ENCODE peak calls at places on chromosomes 5 and 9, in five cellular contexts. V, O, M, D and K are unnamed samples.

GRCh38 chr9:14779566-14780022 is 57.1 kb upstream of the CER1 start:
- DNase-seq in O (no peak), V (no peak), M (no peak), D (no peak), K (no peak)

GRCh38 chr5:5695266-5695665 is 272.8 kb downstream of the ICE1 start:
- DNase-seq in O (no peak), D (no peak), V (no peak), M (no peak), K (no peak)

GRCh38 chr5:31638748-31639418 is at the start of gene PDZD2:
- DNase-seq in V (peak), D (peak), M (no peak), O (peak), K (no peak)

GRCh38 chr5:16842916-16843315 is 93.2 kb downstream of the MYO10 start:
- DNase-seq in V (no peak), M (no peak), O (no peak), D (no peak), K (no peak)

GRCh38 chr5:79653843-79654242 is 35.8 kb upstream of the CMYA5 start:
- DNase-seq in D (no peak), M (no peak), O (no peak), V (no peak), K (no peak)

GRCh38 chr5:15320896-15321295 is 179.1 kb upstream of the FBXL7 start:
- DNase-seq in D (no peak), O (no peak), M (no peak), V (no peak), K (no peak)

GRCh38 chr9:113654605-113655193 is 191.2 kb downstream of the RGS3 start:
- DNase-seq in M (no peak), O (no peak), V (no peak), D (peak), K (peak)

GRCh38 chr9:76586555-76587314 is 127.8 kb downstream of the GCNT1 start:
- DNase-seq in O (no peak), M (no peak), D (no peak), V (no peak), K (no peak)

GRCh38 chr5:77192444-77193050 is 17.9 kb upstream of the PDE8B start:
- DNase-seq in D (no peak), O (no peak), V (no peak), M (no peak), K (no peak)

GRCh38 chr5:43802119-43802518 is 199.1 kb downstream of the NNT start:
- DNase-seq in D (no peak), O (no peak), M (no peak), V (peak), K (no peak)

GRCh38 chr9:5336683-5337082 is 3.0 kb downstream of the RLN1 start:
- DNase-seq in O (no peak), M (no peak), V (no peak), D (no peak), K (no peak)

GRCh38 chr5:87393331-87393730 is 19.4 kb downstream of the CCNH start:
- DNase-seq in M (no peak), D (no peak), V (no peak), O (no peak), K (no peak)

GRCh38 chr9:4537581-4537980 is 47.3 kb downstream of the SLC1A1 start:
- DNase-seq in D (no peak), M (no peak), V (no peak), O (no peak), K (no peak)

GRCh38 chr5:75538201-75538600 is 26.5 kb downstream of the POLK start:
- DNase-seq in M (no peak), O (no peak), D (no peak), V (no peak), K (no peak)

GRCh38 chr5:54646285-54647101 is 128.9 kb downstream of the SNX18 start:
- DNase-seq in D (peak), M (peak), V (peak), O (no peak), K (peak)

GRCh38 chr9:95719354-95719753 is 156.1 kb upstream of the ERCC6L2 start:
- DNase-seq in V (no peak), M (no peak), O (no peak), D (no peak), K (no peak)

GRCh38 chr5:91122663-91123062 is 260.5 kb downstream of the ARRDC3 start:
- DNase-seq in O (no peak), D (no peak), V (no peak), M (no peak), K (no peak)

GRCh38 chr5:1805736-1806135 is 4.5 kb downstream of the NDUFS6 start:
- DNase-seq in O (no peak), M (no peak), D (peak), V (no peak), K (no peak)

GRCh38 chr9:129320575-129321311 is 142.7 kb upstream of the IER5L start:
- DNase-seq in D (peak), O (peak), V (peak), M (no peak), K (no peak)

GRCh38 chr9:134622896-134623407 is 18.7 kb upstream of the COL5A1 start:
- DNase-seq in M (no peak), O (no peak), V (no peak), D (peak), K (no peak)

GRCh38 chr5:11715797-11716196 is 188.4 kb downstream of the CTNND2 start:
- DNase-seq in O (no peak), M (no peak), V (no peak), D (no peak), K (no peak)

GRCh38 chr5:50927953-50928352 is 261.5 kb downstream of the PARP8 start:
- DNase-seq in O (no peak), V (no peak), D (no peak), M (no peak), K (no peak)

GRCh38 chr5:131114754-131115153 is 50.3 kb downstream of the HINT1 start:
- DNase-seq in D (no peak), M (no peak), O (no peak), V (no peak), K (no peak)

GRCh38 chr5:157271740-157272271 is 5.9 kb downstream of the CYFIP2 start:
- DNase-seq in V (no peak), O (no peak), M (peak), D (no peak), K (peak)

GRCh38 chr9:110650261-110650660 is 18.3 kb upstream of the MUSK start:
- DNase-seq in D (no peak), M (no peak), V (peak), O (no peak), K (no peak)

GRCh38 chr5:73701566-73701965 is 75.6 kb downstream of the ARHGEF28 start:
- DNase-seq in D (no peak), O (no peak), M (no peak), V (no peak), K (no peak)

GRCh38 chr5:32760091-32760509 is 49.0 kb downstream of the NPR3 start:
- DNase-seq in D (no peak), O (no peak), M (no peak), V (peak), K (no peak)

GRCh38 chr5:1951165-1951816 is 68.6 kb upstream of the IRX4 start:
- DNase-seq in O (no peak), M (no peak), D (peak), V (no peak), K (no peak)

GRCh38 chr9:21252727-21253547 is 13.1 kb upstream of the IFNA14 start:
- DNase-seq in V (peak), D (peak), M (no peak), O (no peak), K (no peak)

GRCh38 chr9:132201780-132202703 is 40.2 kb downstream of the NTNG2 start:
- DNase-seq in V (no peak), D (no peak), M (no peak), O (no peak), K (no peak)

GRCh38 chr5:133348406-133348805 is 263.9 kb downstream of the FSTL4 start:
- DNase-seq in M (no peak), V (no peak), O (no peak), D (no peak), K (no peak)

GRCh38 chr5:16536246-16536645 is 70.6 kb upstream of the ZNF622 start:
- DNase-seq in O (no peak), V (peak), D (no peak), M (no peak), K (no peak)

GRCh38 chr9:106423575-106423974 is 439.4 kb upstream of the ZNF462 start:
- DNase-seq in O (no peak), M (no peak), D (no peak), V (no peak), K (no peak)

GRCh38 chr9:106417685-106418084 is 445.3 kb upstream of the ZNF462 start:
- DNase-seq in V (no peak), O (no peak), D (no peak), M (no peak), K (no peak)

GRCh38 chr9:106420511-106420944 is 442.4 kb upstream of the ZNF462 start:
- DNase-seq in M (no peak), V (peak), O (no peak), D (no peak), K (no peak)

GRCh38 chr9:106419737-106420136 is 443.2 kb upstream of the ZNF462 start:
- DNase-seq in M (no peak), V (no peak), O (no peak), D (no peak), K (no peak)

DNA sequence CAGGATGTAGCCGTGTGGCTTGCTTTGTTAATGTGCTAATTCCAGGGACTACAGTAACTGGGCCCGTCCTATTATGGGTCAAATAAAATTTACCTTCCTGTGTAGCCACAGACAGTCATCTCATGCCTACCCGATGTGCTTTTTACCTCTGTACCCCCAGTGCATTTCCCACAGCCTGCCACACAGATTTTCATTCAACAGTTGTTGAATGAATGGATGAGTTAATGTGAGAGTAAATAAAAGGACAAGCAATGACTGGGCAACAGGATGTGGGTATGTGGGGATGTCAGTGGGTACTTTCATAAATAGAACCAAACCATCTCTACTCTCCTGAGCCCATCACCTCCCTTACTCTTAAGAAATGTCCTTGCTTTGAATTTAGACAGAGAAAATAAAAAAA is 441.2 kb upstream of the ZNF462 start:
- DNase-seq in M (no peak), D (no peak), V (no peak), O (no peak), K (no peak)
- H3K27ac ChIP-seq in M (no peak), D (no peak), V (no peak), O (no peak), K (no peak)

GRCh38 chr5:181170237-181170830 is 22.9 kb downstream of the OR2V2 start:
- DNase-seq in V (no peak), M (no peak), O (no peak), D (no peak), K (no peak)

GRCh38 chr5:181171782-181172181 is 24.4 kb downstream of the OR2V2 start:
- DNase-seq in O (no peak), M (no peak), D (no peak), V (no peak), K (no peak)

GRCh38 chr5:181170996-181171395 is 23.6 kb downstream of the OR2V2 start:
- DNase-seq in V (no peak), O (no peak), M (no peak), D (no peak), K (no peak)

GRCh38 chr5:181173420-181174342 is 26.3 kb downstream of the OR2V2 start:
- DNase-seq in M (no peak), V (peak), D (no peak), O (no peak), K (no peak)

DNA sequence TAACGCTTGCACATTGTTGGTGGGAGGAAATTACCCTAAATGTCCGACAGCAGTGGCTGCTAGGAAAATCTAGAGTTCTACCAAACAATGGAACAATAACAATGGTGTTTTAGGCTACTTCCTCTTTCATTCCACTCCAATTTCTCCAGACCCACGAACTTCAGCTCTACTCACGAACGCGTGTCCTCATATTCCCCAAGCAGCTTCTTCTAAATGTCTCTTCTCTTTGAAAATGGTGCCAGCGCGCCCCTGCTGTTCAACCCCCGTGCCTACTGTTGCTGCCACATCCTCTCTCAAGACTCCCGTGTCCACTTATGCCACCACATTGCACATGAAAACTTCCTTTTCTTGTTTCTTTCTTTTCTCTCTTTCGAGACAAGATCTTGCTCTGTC is 25.6 kb downstream of the OR2V2 start:
- DNase-seq in V (no peak), M (no peak), D (no peak), O (no peak), K (no peak)
- TF ChIP-seq CTCF in V (peak), M (no peak), D (no peak), O (no peak), K (no peak)

GRCh38 chr5:172838151-172838875 is 4.3 kb downstream of the ERGIC1 start:
- DNase-seq in O (no peak), V (no peak), D (no peak), M (no peak), K (no peak)
- H3K27ac ChIP-seq in O (peak), V (no peak), D (peak), M (no peak), K (peak)

GRCh38 chr5:134555223-134555790 is 29.8 kb downstream of the JADE2 start:
- DNase-seq in O (peak), D (no peak), V (no peak), M (no peak), K (no peak)

GRCh38 chr5:134553816-134554215 is 28.3 kb downstream of the JADE2 start:
- DNase-seq in V (no peak), M (no peak), D (no peak), O (no peak), K (no peak)

GRCh38 chr5:134554319-134555222 is 29.1 kb downstream of the JADE2 start:
- DNase-seq in V (peak), O (peak), M (no peak), D (no peak), K (no peak)

GRCh38 chr5:134556994-134557393 is 31.5 kb downstream of the JADE2 start:
- DNase-seq in D (no peak), M (no peak), V (no peak), O (no peak), K (no peak)

DNA sequence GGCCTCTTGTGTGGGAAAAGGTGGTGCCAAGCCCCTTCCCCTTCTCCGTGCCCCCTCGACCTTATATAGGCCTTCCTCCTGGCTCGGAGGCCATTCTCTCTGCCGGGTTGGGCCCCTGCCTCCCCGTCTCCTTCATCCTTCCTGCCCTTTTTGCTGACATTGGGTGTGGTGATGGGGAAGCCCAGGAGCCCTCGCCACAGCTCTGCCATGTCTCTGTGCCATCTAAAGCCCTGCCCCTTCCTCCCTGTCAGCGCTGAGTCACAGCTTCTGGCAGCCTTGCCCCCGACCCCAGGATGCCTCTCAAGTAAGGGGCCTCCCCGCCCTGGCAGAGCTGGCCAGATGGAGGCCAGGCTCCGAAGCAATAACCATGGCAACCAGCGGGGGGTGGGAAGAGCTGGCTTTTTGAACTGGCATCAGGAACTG is 30.4 kb downstream of the JADE2 start:
- DNase-seq in V (peak), D (no peak), M (no peak), O (peak), K (peak)
- TF ChIP-seq CTCF in V (peak), D (no peak), M (no peak), O (no peak), K (no peak)

GRCh38 chr9:137275203-137275936 is 2.2 kb upstream of the TOR4A start:
- DNase-seq in V (no peak), O (no peak), D (peak), M (no peak), K (no peak)
- H3K27ac ChIP-seq in V (no peak), O (no peak), D (peak), M (no peak), K (no peak)